ENCODE peak calls at places on chromosome 22, in five cellular contexts. Z is heart left ventricle, D is spleen, O is GM12892, J is tibial nerve. P is an unnamed sample.

GRCh38 chr22:43188829-43189545 is 2.1 kb upstream of the TTLL12 start:
- DNase-seq in Z (no peak), D (no peak), O (no peak), J (no peak), P (no peak)

GRCh38 chr22:32920032-32920628 is 118.6 kb downstream of the TIMP3 start:
- DNase-seq in Z (peak), D (no peak), O (no peak), J (peak), P (no peak)

GRCh38 chr22:43158778-43159483 is 7.6 kb downstream of the TSPO start:
- DNase-seq in Z (no peak), D (no peak), O (no peak), J (no peak), P (no peak)

GRCh38 chr22:49046546-49047305 is 780.9 kb downstream of the BRD1 start:
- DNase-seq in Z (no peak), D (no peak), O (no peak), J (no peak), P (no peak)

GRCh38 chr22:21568207-21569075 is 927 bp downstream of the UBE2L3 start:
- DNase-seq in Z (peak), D (peak), O (no peak), J (no peak), P (no peak)

GRCh38 chr22:31605851-31606585 is 56.0 kb downstream of the PISD start:
- DNase-seq in Z (no peak), D (no peak), O (no peak), J (no peak), P (no peak)

GRCh38 chr22:25827415-25827814 is 85.4 kb downstream of the MYO18B start:
- DNase-seq in Z (no peak), D (no peak), O (no peak), J (no peak), P (no peak)

GRCh38 chr22:46172522-46172921 is 22.2 kb downstream of the PPARA start:
- DNase-seq in Z (no peak), D (no peak), O (no peak), J (no peak), P (no peak)

GRCh38 chr22:17569971-17570511 is 6.7 kb downstream of the SLC25A18 start:
- DNase-seq in Z (no peak), D (no peak), O (no peak), J (no peak), P (peak)

GRCh38 chr22:31625661-31626426 is 36.2 kb downstream of the PISD start:
- DNase-seq in Z (no peak), D (peak), O (no peak), J (peak), P (no peak)

GRCh38 chr22:16949561-16949960 is 58.5 kb downstream of the GAB4 start:
- DNase-seq in Z (no peak), D (no peak), O (no peak), J (no peak), P (peak)

GRCh38 chr22:50400406-50400805 is 57.3 kb downstream of the PPP6R2 start:
- DNase-seq in Z (no peak), D (no peak), O (no peak), J (no peak), P (no peak)

GRCh38 chr22:46970411-46971123 is 208.1 kb downstream of the TBC1D22A start:
- DNase-seq in Z (no peak), D (no peak), O (no peak), J (no peak), P (no peak)

GRCh38 chr22:49018601-49019000 is 809.1 kb downstream of the BRD1 start:
- DNase-seq in Z (peak), D (peak), O (no peak), J (peak), P (no peak)

GRCh38 chr22:50169774-50170341 is 673 bp upstream of the PANX2 start:
- DNase-seq in Z (no peak), D (peak), O (no peak), J (no peak), P (no peak)

GRCh38 chr22:30829901-30830550 is 135.4 kb downstream of the OSBP2 start:
- DNase-seq in Z (no peak), D (no peak), O (no peak), J (no peak), P (no peak)

GRCh38 chr22:22349455-22349836 is 104.9 kb downstream of the VPREB1 start:
- DNase-seq in Z (no peak), D (no peak), O (no peak), J (no peak), P (no peak)

GRCh38 chr22:50314455-50315288 is 7.2 kb upstream of the PLXNB2 start:
- DNase-seq in Z (peak), D (peak), O (peak), J (no peak), P (no peak)

GRCh38 chr22:44686873-44687600 is 15.0 kb upstream of the PRR5 start:
- DNase-seq in Z (no peak), D (no peak), O (no peak), J (no peak), P (no peak)

GRCh38 chr22:46678785-46679700 is 58.9 kb downstream of the GRAMD4 start:
- DNase-seq in Z (no peak), D (no peak), O (no peak), J (no peak), P (no peak)

GRCh38 chr22:45804986-45805325 is 133.3 kb downstream of the ATXN10 start:
- DNase-seq in Z (no peak), D (no peak), O (no peak), J (no peak), P (no peak)

GRCh38 chr22:43521716-43522115 is 109.9 kb downstream of the MPPED1 start:
- DNase-seq in Z (no peak), D (peak), O (no peak), J (no peak), P (no peak)

GRCh38 chr22:45455212-45455611 is 41.7 kb downstream of the RIBC2 start:
- DNase-seq in Z (no peak), D (no peak), O (no peak), J (no peak), P (no peak)

GRCh38 chr22:21972293-21972779 is 10.3 kb downstream of the TOP3B start:
- DNase-seq in Z (no peak), D (no peak), O (peak), J (no peak), P (no peak)

GRCh38 chr22:42962295-42963230 is 52.4 kb downstream of the PACSIN2 start:
- DNase-seq in Z (no peak), D (no peak), O (no peak), J (no peak), P (no peak)

GRCh38 chr22:46589871-46590271 is 30.3 kb upstream of the GRAMD4 start:
- DNase-seq in Z (no peak), D (no peak), O (no peak), J (no peak), P (no peak)

GRCh38 chr22:46083383-46084350 is 66.7 kb upstream of the PPARA start:
- DNase-seq in Z (no peak), D (peak), O (no peak), J (peak), P (no peak)

GRCh38 chr22:49201046-49201970 is 626.4 kb downstream of the BRD1 start:
- DNase-seq in Z (peak), D (peak), O (no peak), J (no peak), P (peak)

GRCh38 chr22:21677606-21678443 is 12.0 kb downstream of the PPIL2 start:
- DNase-seq in Z (no peak), D (no peak), O (no peak), J (no peak), P (no peak)

GRCh38 chr22:35539910-35540599 is 576 bp upstream of the RASD2 start:
- DNase-seq in Z (peak), D (peak), O (peak), J (no peak), P (no peak)

GRCh38 chr22:43343262-43343988 is at the start of gene SCUBE1:
- DNase-seq in Z (peak), D (peak), O (peak), J (peak), P (no peak)

DNA sequence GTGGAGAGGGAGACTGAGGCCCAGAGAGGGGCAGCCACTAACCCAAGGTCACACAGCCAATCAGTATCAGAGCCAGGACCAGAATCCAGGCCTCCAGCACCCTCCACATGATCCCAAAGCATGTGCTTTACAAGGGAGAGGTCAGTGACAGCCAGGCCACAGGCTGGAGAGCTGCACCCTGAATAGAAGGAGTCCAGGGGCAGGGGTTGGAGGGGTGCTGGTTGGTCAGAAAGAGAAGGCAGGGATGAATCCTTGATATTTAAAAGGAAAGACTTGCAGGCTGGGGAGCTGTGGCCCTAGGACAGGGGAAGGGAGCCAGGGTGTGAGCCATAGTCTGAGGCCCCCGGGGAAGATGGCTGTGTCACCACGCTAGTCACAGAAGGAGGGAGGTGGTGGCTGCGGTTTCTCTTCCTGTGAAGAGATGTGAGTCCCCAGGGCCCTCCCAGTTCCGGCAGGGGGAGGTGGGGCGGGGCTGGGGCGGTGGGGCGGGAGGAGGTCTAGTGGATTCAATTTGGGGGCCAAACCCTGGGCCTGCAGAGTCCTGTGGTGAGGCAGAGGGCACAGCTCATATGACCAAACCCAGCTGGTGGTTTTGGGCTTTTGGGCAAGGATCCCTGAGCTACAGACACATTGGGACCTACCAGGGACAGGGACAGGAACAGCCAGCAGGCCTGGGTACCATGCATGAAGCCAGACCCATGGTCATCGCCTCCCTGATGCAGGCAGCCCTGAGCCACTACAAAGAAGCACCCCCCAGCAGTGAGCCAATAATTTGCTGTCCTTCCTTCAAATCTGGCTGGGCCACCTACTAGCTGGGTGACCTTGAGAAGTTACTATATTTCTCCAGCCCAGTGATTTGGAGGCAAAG is 14.0 kb downstream of the RAC2 start:
- DNase-seq in Z (peak), D (peak), O (peak), J (no peak), P (no peak)
- TF ChIP-seq POLR2A in Z (no peak), D (no peak), O (no peak), J (no peak), P (no peak)

GRCh38 chr22:40967120-40967760 is 16.1 kb downstream of the RBX1 start:
- DNase-seq in Z (no peak), D (no peak), O (no peak), J (no peak), P (no peak)

GRCh38 chr22:40965936-40966557 is 14.9 kb downstream of the RBX1 start:
- DNase-seq in Z (no peak), D (no peak), O (no peak), J (no peak), P (no peak)

GRCh38 chr22:40966683-40967082 is 15.5 kb downstream of the RBX1 start:
- DNase-seq in Z (no peak), D (no peak), O (no peak), J (no peak), P (no peak)
- TF ChIP-seq POLR2A in Z (no peak), D (no peak), O (no peak), J (no peak), P (no peak)

GRCh38 chr22:29387921-29388758 is at the start of gene AP1B1:
- DNase-seq in Z (peak), D (peak), O (peak), J (peak), P (no peak)
- TF ChIP-seq POLR2A in Z (no peak), D (peak), O (peak), J (peak), P (no peak)

GRCh38 chr22:38923463-38924196 is 33.8 kb upstream of the APOBEC3A start:
- DNase-seq in Z (peak), D (no peak), O (no peak), J (peak), P (no peak)
- TF ChIP-seq POLR2A in Z (no peak), D (no peak), O (no peak), J (peak), P (no peak)

DNA sequence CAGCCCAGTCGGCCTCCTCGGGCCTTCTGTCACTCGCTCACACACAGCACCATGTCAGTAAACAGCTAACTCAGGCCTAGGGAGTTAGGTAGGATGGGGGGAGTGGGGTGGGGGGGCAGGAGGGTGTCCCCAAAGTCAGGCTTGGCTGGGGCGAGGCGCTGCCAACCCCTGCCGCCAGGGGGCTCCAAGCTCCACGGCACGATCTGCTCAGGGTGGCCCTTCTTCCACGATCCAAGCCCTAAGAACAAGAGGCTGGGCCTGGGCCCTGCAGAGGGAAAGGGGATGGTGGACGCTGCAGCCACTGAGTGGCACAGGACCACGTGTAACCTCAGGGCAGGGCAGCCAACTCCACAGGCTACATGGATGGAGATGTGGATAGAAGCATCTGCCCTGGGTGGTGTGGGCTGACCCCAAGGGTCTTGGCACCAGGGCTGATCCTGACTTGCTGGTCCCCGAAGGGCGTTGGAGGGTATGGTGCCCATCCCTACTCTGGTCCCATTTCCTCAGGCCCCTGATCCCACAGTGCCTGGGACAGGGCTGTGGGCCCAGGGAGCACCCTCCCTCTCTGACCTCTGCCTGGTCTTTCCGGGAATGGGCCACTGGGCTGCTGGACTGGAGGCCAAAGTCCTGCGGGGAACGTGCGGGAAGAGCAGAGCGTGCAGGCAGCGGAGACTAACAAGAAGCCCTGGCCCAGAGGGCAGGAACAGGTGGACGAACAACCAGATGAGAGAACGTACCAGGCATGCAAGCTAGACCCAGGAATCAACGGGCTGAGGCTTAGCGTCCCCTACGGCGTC is 29.1 kb upstream of the TXNRD2 start:
- DNase-seq in Z (peak), D (peak), O (peak), J (peak), P (no peak)
- TF ChIP-seq POLR2A in Z (no peak), D (no peak), O (no peak), J (no peak), P (no peak)

DNA sequence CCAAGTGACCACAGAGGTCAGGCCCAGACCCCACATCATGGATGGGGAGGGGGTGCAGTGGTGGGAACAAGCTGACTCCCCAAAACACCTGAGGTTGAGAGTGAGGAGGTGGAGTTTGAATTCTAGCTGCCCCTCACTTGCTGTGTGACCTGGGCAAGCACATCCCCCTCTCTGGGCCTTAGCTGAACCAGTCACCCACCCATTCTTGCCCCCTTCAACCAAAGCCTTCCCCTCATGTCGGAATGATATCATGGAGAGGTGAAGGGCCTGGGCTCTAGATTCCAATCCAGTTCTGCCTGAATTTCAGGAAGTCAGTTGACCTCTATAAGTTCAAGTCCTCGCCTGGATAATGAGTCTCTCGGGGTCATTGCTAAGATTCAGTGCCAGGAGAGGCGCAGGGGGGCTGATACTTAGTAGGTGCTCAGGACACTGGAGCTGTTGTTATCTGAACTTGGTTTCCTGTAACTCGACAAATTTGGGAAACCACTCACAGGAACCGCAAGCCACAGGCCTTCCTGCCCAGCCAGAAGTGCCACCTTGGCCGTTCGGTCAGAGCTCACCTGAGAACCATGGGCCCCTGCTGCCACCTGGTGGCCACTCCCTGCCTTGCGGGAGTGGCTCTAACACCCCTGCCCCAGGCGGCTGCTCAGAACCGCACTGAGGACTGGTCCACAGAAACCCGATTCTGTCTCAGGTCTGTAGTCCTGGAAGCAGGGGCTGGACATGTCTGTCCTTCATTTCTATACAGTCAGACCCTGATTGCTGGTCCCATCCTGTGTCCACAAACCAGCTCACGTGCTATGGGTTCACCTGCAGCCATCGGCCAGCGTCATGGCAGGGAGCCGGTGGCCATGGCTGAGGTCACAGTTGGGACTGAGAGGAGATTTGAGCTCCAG is 6.9 kb downstream of the CDC42EP1 start:
- DNase-seq in Z (peak), D (peak), O (peak), J (peak), P (no peak)
- TF ChIP-seq POLR2A in Z (no peak), D (no peak), O (no peak), J (no peak), P (no peak)